ENCODE peak calls at places on chromosomes 7 and 10, in five cellular contexts. S is H9, L is cardiac muscle cell, R is mammary epithelial cell, C is testis. W is an unnamed sample.

GRCh38 chr7:75565129-75565528 is 73.0 kb downstream of the SPDYE5 start:
- DNase-seq in S (no peak), L (peak; percentile 92), R (peak; percentile 88), C (peak; percentile 40), W (peak; percentile 89)

GRCh38 chr7:23334482-23335056 is 35.4 kb downstream of the MALSU1 start:
- DNase-seq in S (no peak), L (peak; percentile 94), R (peak; percentile 97), C (no peak), W (peak; percentile 93)

GRCh38 chr10:132711618-132712051 is 74.3 kb downstream of the NKX6-2 start:
- DNase-seq in S (no peak), L (no peak), R (no peak), C (no peak), W (no peak)

GRCh38 chr7:27205325-27206280 is 5.7 kb upstream of the HOXA13 start:
- DNase-seq in S (no peak), L (no peak), R (no peak), C (no peak), W (no peak)

GRCh38 chr10:104333037-104333727 is 5.1 kb downstream of the ITPRIP start:
- DNase-seq in S (no peak), L (peak; percentile 47), R (no peak), C (peak; percentile 13), W (no peak)

GRCh38 chr10:111076682-111077661 is at the start of gene ADRA2A:
- DNase-seq in S (peak; percentile 79), L (peak; percentile 47), R (peak; percentile 41), C (peak; percentile 65), W (peak; percentile 5)

GRCh38 chr10:129779126-129779525 is 184.9 kb downstream of the EBF3 start:
- DNase-seq in S (no peak), L (no peak), R (no peak), C (no peak), W (no peak)

GRCh38 chr7:87219545-87220025 is at the start of gene TMEM243:
- DNase-seq in S (peak; percentile 53), L (peak; percentile 79), R (peak; percentile 47), C (peak; percentile 80), W (no peak)

GRCh38 chr7:1028044-1028770 is 16.1 kb upstream of the GPR146 start:
- DNase-seq in S (peak; percentile 75), L (peak; percentile 93), R (peak; percentile 88), C (peak; percentile 86), W (peak; percentile 35)

GRCh38 chr7:129386563-129386962 is 47.7 kb upstream of the STRIP2 start:
- DNase-seq in S (no peak), L (no peak), R (no peak), C (no peak), W (no peak)

GRCh38 chr10:33483124-33483794 is 148.8 kb upstream of the NRP1 start:
- DNase-seq in S (no peak), L (no peak), R (no peak), C (no peak), W (no peak)

GRCh38 chr10:114403545-114404161 is 649 bp downstream of the AFAP1L2 start:
- DNase-seq in S (peak; percentile 70), L (no peak), R (peak; percentile 71), C (no peak), W (no peak)

GRCh38 chr7:956031-956430 is 1.6 kb upstream of the ADAP1 start:
- DNase-seq in S (no peak), L (no peak), R (no peak), C (no peak), W (no peak)

GRCh38 chr10:65235846-65236245 is 1690.0 kb upstream of the LRRTM3 start:
- DNase-seq in S (no peak), L (no peak), R (peak; percentile 4), C (no peak), W (no peak)

GRCh38 chr10:18216482-18216881 is 76.3 kb downstream of the CACNB2 start:
- DNase-seq in S (no peak), L (peak; percentile 53), R (no peak), C (peak; percentile 63), W (no peak)

GRCh38 chr7:127404282-127405049 is 12.0 kb upstream of the ZNF800 start:
- DNase-seq in S (no peak), L (no peak), R (no peak), C (no peak), W (no peak)

GRCh38 chr7:100726998-100727761 is 6.2 kb upstream of the ZAN start:
- DNase-seq in S (no peak), L (peak; percentile 54), R (no peak), C (peak; percentile 22), W (no peak)

GRCh38 chr7:93736970-93737369 is 153.6 kb downstream of the TFPI2 start:
- DNase-seq in S (no peak), L (no peak), R (no peak), C (no peak), W (no peak)

GRCh38 chr10:115649217-115649616 is 556.1 kb downstream of the ATRNL1 start:
- DNase-seq in S (no peak), L (no peak), R (no peak), C (no peak), W (no peak)

GRCh38 chr7:143934526-143935340 is at the start of gene OR2F2:
- DNase-seq in S (no peak), L (peak; percentile 86), R (no peak), C (no peak), W (no peak)

GRCh38 chr7:1668486-1668931 is 1.6 kb upstream of the ELFN1 start:
- DNase-seq in S (peak; percentile 58), L (no peak), R (no peak), C (no peak), W (no peak)

GRCh38 chr10:11936389-11937152 is 106.0 kb downstream of the UPF2 start:
- DNase-seq in S (peak; percentile 76), L (no peak), R (no peak), C (no peak), W (no peak)

GRCh38 chr10:7478727-7479457 is 68.1 kb upstream of the SFMBT2 start:
- DNase-seq in S (no peak), L (no peak), R (no peak), C (no peak), W (no peak)

GRCh38 chr7:78279457-78279856 is 480.9 kb downstream of the PHTF2 start:
- DNase-seq in S (no peak), L (no peak), R (no peak), C (no peak), W (no peak)

GRCh38 chr10:62099299-62099698 is 169.3 kb downstream of the RTKN2 start:
- DNase-seq in S (no peak), L (no peak), R (no peak), C (no peak), W (no peak)

GRCh38 chr7:108515013-108515412 is 10.9 kb downstream of the PNPLA8 start:
- DNase-seq in S (no peak), L (no peak), R (no peak), C (no peak), W (no peak)

GRCh38 chr10:94232711-94233383 is 129.9 kb downstream of the NOC3L start:
- DNase-seq in S (no peak), L (no peak), R (no peak), C (no peak), W (no peak)

GRCh38 chr7:157007470-157008066 is 2.9 kb downstream of the MNX1 start:
- DNase-seq in S (no peak), L (no peak), R (no peak), C (no peak), W (no peak)

GRCh38 chr7:157009778-157010587 is 480 bp downstream of the MNX1 start:
- DNase-seq in S (no peak), L (no peak), R (no peak), C (no peak), W (no peak)

GRCh38 chr7:157008206-157009169 is 2.0 kb downstream of the MNX1 start:
- DNase-seq in S (no peak), L (no peak), R (no peak), C (no peak), W (no peak)

GRCh38 chr7:157010588-157011332 is at the start of gene MNX1:
- DNase-seq in S (peak; percentile 87), L (no peak), R (peak; percentile 83), C (peak; percentile 79), W (peak; percentile 10)

DNA sequence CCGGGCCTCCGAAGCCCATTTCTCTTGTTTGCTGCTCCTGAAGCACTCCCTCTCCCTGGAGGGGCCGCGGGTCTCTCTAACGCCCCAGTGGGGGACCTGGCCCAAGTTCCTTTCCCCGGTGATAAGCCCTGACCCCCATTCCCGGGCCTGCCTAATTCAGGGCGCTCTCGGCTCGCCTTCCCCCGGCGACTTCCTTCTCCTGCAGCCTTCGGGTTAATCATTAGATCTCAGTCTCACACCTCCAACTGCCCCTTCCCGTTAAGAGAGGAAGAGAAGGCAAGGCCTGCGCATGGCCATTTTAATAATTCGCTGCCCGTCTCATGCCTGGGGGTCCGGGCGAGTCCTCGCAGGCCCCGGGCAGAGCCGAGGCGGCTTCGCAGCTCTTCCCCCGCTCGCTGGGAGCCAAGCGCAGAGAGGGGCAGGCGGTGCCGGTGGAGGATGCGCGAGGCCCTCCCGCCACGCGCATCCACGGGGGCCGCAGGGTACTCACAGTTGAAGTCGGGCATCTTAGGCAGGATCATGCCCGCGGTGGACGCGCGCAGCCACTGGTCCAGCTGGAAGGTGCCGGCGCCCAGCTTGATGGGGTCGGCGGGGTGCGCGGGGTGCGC is 1.2 kb downstream of the MNX1 start:
- DNase-seq in S (no peak), L (no peak), R (peak; percentile 37), C (no peak), W (peak; percentile 10)
- H3K27me3 ChIP-seq in S (peaks cover 86% of the 10 kb centered on the region), L (peaks cover 96% of the 10 kb centered on the region), R (no peaks in the 10 kb centered on the region), C (no peaks in the 10 kb centered on the region), W (peaks cover 92% of the 10 kb centered on the region)

DNA sequence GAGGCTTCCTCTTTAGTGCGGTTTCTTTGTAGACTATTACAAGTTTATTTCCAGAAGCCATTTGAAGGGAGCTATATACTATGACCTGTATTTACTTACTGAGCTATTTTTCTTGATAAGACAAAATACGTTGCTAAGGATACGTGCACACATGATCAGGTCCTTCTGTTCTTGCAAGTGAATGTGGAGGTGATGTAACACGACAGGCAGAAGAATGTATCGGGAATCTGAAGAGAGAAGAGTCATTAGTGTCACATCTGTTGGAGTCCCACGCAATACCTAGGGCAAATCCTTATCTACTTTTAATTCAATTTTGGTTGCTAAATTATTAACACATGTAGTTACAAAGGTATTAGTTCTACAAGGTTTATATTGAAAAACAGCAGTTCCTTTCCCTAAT is 284.6 kb upstream of the IMMP2L start:
- DNase-seq in S (no peak), L (no peak), R (no peak), C (no peak), W (no peak)
- H3K27me3 ChIP-seq in S (no peaks in the 10 kb centered on the region), L (no peaks in the 10 kb centered on the region), R (no peaks in the 10 kb centered on the region), C (no peaks in the 10 kb centered on the region), W (no peaks in the 10 kb centered on the region)

GRCh38 chr10:14382531-14382930 is 51.8 kb upstream of the FRMD4A start:
- DNase-seq in S (no peak), L (no peak), R (no peak), C (no peak), W (no peak)
- H3K27me3 ChIP-seq in S (no peaks in the 10 kb centered on the region), L (peaks cover 8% of the 10 kb centered on the region), R (no peaks in the 10 kb centered on the region), C (no peaks in the 10 kb centered on the region), W (no peaks in the 10 kb centered on the region)

DNA sequence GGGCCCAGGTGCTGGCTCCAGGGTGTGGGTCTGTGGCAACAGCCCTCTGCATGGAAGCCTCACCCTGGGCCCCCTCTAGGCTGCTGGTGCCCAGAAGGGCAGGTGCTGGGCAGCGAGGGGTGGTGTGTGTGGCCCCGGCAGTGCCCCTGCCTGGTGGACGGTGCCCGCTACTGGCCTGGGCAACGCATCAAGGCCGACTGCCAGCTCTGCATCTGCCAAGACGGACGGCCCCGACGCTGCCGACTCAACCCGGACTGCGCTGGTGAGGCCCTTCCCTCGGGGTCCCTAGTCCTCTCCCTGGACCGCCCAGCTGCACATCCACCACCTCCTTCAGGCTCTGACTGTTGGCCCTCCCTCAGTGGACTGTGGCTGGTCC is 18.8 kb upstream of the ZNF467 start:
- DNase-seq in S (no peak), L (no peak), R (no peak), C (no peak), W (no peak)
- H3K27me3 ChIP-seq in S (no peaks in the 10 kb centered on the region), L (peaks cover 35% of the 10 kb centered on the region), R (peaks cover 7% of the 10 kb centered on the region), C (no peaks in the 10 kb centered on the region), W (peaks cover 63% of the 10 kb centered on the region)